ENCODE peak calls at places on chromosomes 11 and 22, in nine cellular contexts. H is lower lobe of right lung; A is kidney epithelial cell; J is CD4-positive, alpha-beta memory T cell; D is tibial nerve; X is BJ; Q is Caco-2; E is heart left ventricle; P is fibroblast of the aortic adventitia. G is an unnamed sample.

GRCh38 chr22:37175414-37176144 is 12.5 kb downstream of the C1QTNF6 start:
- DNase-seq in H (peak; percentile 45), A (no peak), J (no peak), D (no peak), X (no peak), Q (peak; percentile 9), E (no peak), P (no peak), G (no peak)

GRCh38 chr11:133136376-133136775 is 395.9 kb downstream of the OPCML start:
- DNase-seq in H (no peak), A (no peak), J (no peak), D (no peak), X (no peak), Q (no peak), E (no peak), P (no peak), G (no peak)

GRCh38 chr11:15551897-15552851 is 437.5 kb downstream of the INSC start:
- DNase-seq in H (no peak), A (no peak), J (no peak), D (no peak), X (no peak), Q (no peak), E (no peak), P (no peak), G (no peak)

GRCh38 chr11:64132388-64132771 is 33.5 kb downstream of the MACROD1 start:
- DNase-seq in H (no peak), A (no peak), J (no peak), D (no peak), X (no peak), Q (no peak), E (no peak), P (no peak), G (no peak)

GRCh38 chr22:27857441-27857840 is 55.9 kb upstream of the MN1 start:
- DNase-seq in H (no peak), A (no peak), J (no peak), D (no peak), X (peak; percentile 55), Q (no peak), E (no peak), P (peak; percentile 70), G (no peak)

GRCh38 chr22:34414467-34415440 is 494.5 kb upstream of the LARGE1 start:
- DNase-seq in H (no peak), A (peak; percentile 31), J (no peak), D (no peak), X (no peak), Q (peak; percentile 82), E (peak; percentile 24), P (no peak), G (peak; percentile 14)

GRCh38 chr11:3370268-3370870 is 8.6 kb downstream of the ZNF195 start:
- DNase-seq in H (no peak), A (no peak), J (no peak), D (no peak), X (no peak), Q (no peak), E (no peak), P (no peak), G (no peak)

GRCh38 chr11:89220684-89221339 is 43.1 kb downstream of the TYR start:
- DNase-seq in H (no peak), A (no peak), J (no peak), D (no peak), X (no peak), Q (no peak), E (no peak), P (no peak), G (no peak)

GRCh38 chr22:33544707-33545106 is 375.6 kb downstream of the LARGE1 start:
- DNase-seq in H (no peak), A (no peak), J (no peak), D (no peak), X (no peak), Q (no peak), E (no peak), P (peak; percentile 19), G (peak; percentile 51)

GRCh38 chr22:48570912-48571311 is 1256.8 kb downstream of the BRD1 start:
- DNase-seq in H (no peak), A (no peak), J (no peak), D (no peak), X (no peak), Q (no peak), E (no peak), P (no peak), G (no peak)

GRCh38 chr11:36594316-36594989 is at the start of gene IFTAP:
- DNase-seq in H (peak; percentile 59), A (peak; percentile 85), J (peak; percentile 21), D (no peak), X (peak; percentile 70), Q (peak; percentile 67), E (peak; percentile 32), P (peak; percentile 94), G (peak; percentile 95)

GRCh38 chr22:37442537-37442936 is 15.3 kb upstream of the ELFN2 start:
- DNase-seq in H (no peak), A (no peak), J (no peak), D (no peak), X (no peak), Q (no peak), E (peak; percentile 1), P (peak; percentile 35), G (peak; percentile 62)

DNA sequence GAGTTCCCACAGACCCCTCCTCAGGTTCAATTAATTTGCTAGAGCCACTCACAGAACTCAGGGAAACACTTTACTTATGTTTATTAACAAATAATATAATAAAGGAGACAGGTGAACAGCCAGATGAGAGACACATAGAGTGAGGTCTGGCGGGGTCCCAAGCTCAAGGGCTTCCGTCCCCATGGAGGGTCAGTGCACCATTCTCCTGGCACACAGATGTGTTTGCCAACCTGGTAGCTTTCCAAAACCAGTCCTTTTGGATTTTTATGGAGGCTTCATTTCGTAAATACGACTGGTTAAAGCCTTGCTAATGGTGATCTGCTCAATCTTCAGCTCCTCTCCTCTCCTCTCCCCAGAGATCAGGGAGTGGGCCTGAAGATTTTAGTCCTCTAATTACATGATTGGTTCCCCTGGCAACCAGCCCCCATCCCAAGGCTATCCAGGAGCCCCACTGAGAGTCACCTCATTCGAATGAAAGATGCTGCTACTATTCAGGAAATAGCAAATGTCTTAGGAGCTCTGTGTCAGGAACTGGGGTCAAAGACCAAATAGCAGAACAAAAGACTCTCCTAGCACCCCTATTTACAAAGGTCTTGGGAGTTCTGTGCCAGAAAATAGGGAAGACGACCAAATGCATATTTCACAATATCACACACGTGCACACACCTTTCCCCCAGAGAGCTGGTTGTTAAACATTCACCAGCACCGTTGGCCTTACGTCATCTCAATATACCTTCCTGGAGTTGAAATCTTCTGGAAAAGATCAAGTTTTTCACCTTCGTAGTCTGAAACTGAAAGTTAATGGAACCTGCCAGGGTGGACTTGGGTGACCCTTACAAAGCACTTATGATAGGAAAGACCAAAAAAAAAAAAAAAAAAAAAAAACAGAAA is 23.8 kb upstream of the CAPRIN1 start:
- DNase-seq in H (no peak), A (no peak), J (no peak), D (no peak), X (no peak), Q (peak; percentile 74), E (no peak), P (no peak), G (no peak)
- H3K4me3 ChIP-seq in H (no peak overlapping the region), A (no peak overlapping the region), J (no peak overlapping the region), D (no peak overlapping the region), X (no peak overlapping the region), Q (no peak overlapping the region), E (no peak overlapping the region), P (no peak overlapping the region), G (no peak overlapping the region)

GRCh38 chr11:66017354-66017753 is 5.5 kb downstream of the CST6 start:
- DNase-seq in H (no peak), A (no peak), J (no peak), D (no peak), X (no peak), Q (no peak), E (no peak), P (no peak), G (no peak)

GRCh38 chr11:66022401-66023185 is 3.7 kb downstream of the CATSPER1 start:
- DNase-seq in H (peak; percentile 87), A (no peak), J (peak; percentile 66), D (peak; percentile 49), X (no peak), Q (peak; percentile 73), E (peak; percentile 76), P (peak; percentile 55), G (peak; percentile 56)

GRCh38 chr11:66020618-66021357 is 5.5 kb downstream of the CATSPER1 start:
- DNase-seq in H (peak; percentile 77), A (peak; percentile 63), J (no peak), D (no peak), X (no peak), Q (no peak), E (no peak), P (peak; percentile 51), G (peak; percentile 47)

GRCh38 chr11:66016793-66017177 is 5.0 kb downstream of the CST6 start:
- DNase-seq in H (no peak), A (no peak), J (no peak), D (no peak), X (no peak), Q (no peak), E (no peak), P (no peak), G (no peak)

GRCh38 chr11:66020212-66020611 is 6.1 kb downstream of the CATSPER1 start:
- DNase-seq in H (no peak), A (no peak), J (no peak), D (no peak), X (no peak), Q (no peak), E (no peak), P (no peak), G (no peak)
- H3K4me3 ChIP-seq in H (no peak overlapping the region), A (no peak overlapping the region), J (no peak overlapping the region), D (no peak overlapping the region), X (no peak overlapping the region), Q (no peak overlapping the region), E (no peak overlapping the region), P (no peak overlapping the region), G (no peak overlapping the region)

GRCh38 chr11:117181586-117182550 is 3.3 kb downstream of the SIDT2 start:
- DNase-seq in H (no peak), A (no peak), J (no peak), D (no peak), X (no peak), Q (no peak), E (no peak), P (no peak), G (no peak)
- H3K4me3 ChIP-seq in H (no peak overlapping the region), A (no peak overlapping the region), J (no peak overlapping the region), D (no peak overlapping the region), X (no peak overlapping the region), Q (no peak overlapping the region), E (no peak overlapping the region), P (no peak overlapping the region), G (no peak overlapping the region)

GRCh38 chr22:43995057-43995685 is 28.9 kb upstream of the PARVB start:
- DNase-seq in H (peak; percentile 38), A (no peak), J (no peak), D (no peak), X (no peak), Q (no peak), E (no peak), P (no peak), G (no peak)

GRCh38 chr22:43992331-43992821 is 31.7 kb upstream of the PARVB start:
- DNase-seq in H (peak; percentile 45), A (no peak), J (no peak), D (no peak), X (peak; percentile 41), Q (no peak), E (no peak), P (peak; percentile 42), G (no peak)

GRCh38 chr22:43993072-43993760 is 30.9 kb upstream of the PARVB start:
- DNase-seq in H (peak; percentile 52), A (no peak), J (peak; percentile 56), D (no peak), X (no peak), Q (peak; percentile 48), E (peak; percentile 61), P (peak; percentile 73), G (peak; percentile 78)

GRCh38 chr22:43994416-43994815 is 29.7 kb upstream of the PARVB start:
- DNase-seq in H (peak; percentile 30), A (no peak), J (no peak), D (no peak), X (no peak), Q (no peak), E (no peak), P (no peak), G (no peak)

GRCh38 chr22:43994006-43994405 is 30.1 kb upstream of the PARVB start:
- DNase-seq in H (peak; percentile 32), A (no peak), J (no peak), D (no peak), X (no peak), Q (no peak), E (no peak), P (no peak), G (no peak)
- H3K4me3 ChIP-seq in H (no peak overlapping the region), A (no peak overlapping the region), J (no peak overlapping the region), D (no peak overlapping the region), X (no peak overlapping the region), Q (no peak overlapping the region), E (no peak overlapping the region), P (no peak overlapping the region), G (no peak overlapping the region)